ENCODE peak calls at places on chromosomes 12 and 14, in four cellular contexts. One of them, this sample, is unnamed.

GRCh38 chr12:105214670-105215375 is 21.2 kb downstream of the APPL2 start:
- DNase-seq in A549: no peak
- DNase-seq in AG04449: no peak
- DNase-seq in GM20000: no peak
- DNase-seq in this sample: no peak

GRCh38 chr14:54011001-54011400 is 54.4 kb upstream of the BMP4 start:
- DNase-seq in A549: no peak
- DNase-seq in AG04449: no peak
- DNase-seq in GM20000: no peak
- DNase-seq in this sample: no peak

GRCh38 chr14:59484611-59485174 is 376 bp downstream of the JKAMP start:
- DNase-seq in A549: no peak
- DNase-seq in AG04449: no peak
- DNase-seq in GM20000: no peak
- DNase-seq in this sample: no peak

GRCh38 chr12:95538002-95538401 is 13.3 kb downstream of the USP44 start:
- DNase-seq in A549: no peak
- DNase-seq in AG04449: no peak
- DNase-seq in GM20000: no peak
- DNase-seq in this sample: no peak

GRCh38 chr12:121811434-121812319 is 7.9 kb downstream of the SETD1B start:
- DNase-seq in A549: peak; percentile 70
- DNase-seq in AG04449: no peak
- DNase-seq in GM20000: peak; percentile 96
- DNase-seq in this sample: no peak

GRCh38 chr12:1800646-1801284 is 19.6 kb upstream of the LRTM2 start:
- DNase-seq in A549: peak; percentile 41
- DNase-seq in AG04449: no peak
- DNase-seq in GM20000: peak; percentile 71
- DNase-seq in this sample: no peak

GRCh38 chr12:116426391-116427136 is 132.6 kb upstream of the MAP1LC3B2 start:
- DNase-seq in A549: peak; percentile 97
- DNase-seq in AG04449: peak; percentile 96
- DNase-seq in GM20000: no peak
- DNase-seq in this sample: peak; percentile 89

GRCh38 chr14:69572634-69573135 is 2.0 kb downstream of the CCDC177 start:
- DNase-seq in A549: no peak
- DNase-seq in AG04449: no peak
- DNase-seq in GM20000: no peak
- DNase-seq in this sample: no peak

GRCh38 chr12:57838594-57839302 is 7.8 kb downstream of the CTDSP2 start:
- DNase-seq in A549: no peak
- DNase-seq in AG04449: no peak
- DNase-seq in GM20000: no peak
- DNase-seq in this sample: no peak

GRCh38 chr12:24012528-24012927 is 63.1 kb upstream of the SOX5 start:
- DNase-seq in A549: no peak
- DNase-seq in AG04449: no peak
- DNase-seq in GM20000: no peak
- DNase-seq in this sample: no peak

GRCh38 chr12:106251636-106252035 is 3.8 kb upstream of the CKAP4 start:
- DNase-seq in A549: no peak
- DNase-seq in AG04449: no peak
- DNase-seq in GM20000: no peak
- DNase-seq in this sample: no peak

GRCh38 chr14:58770501-58770982 is 132.8 kb downstream of the DACT1 start:
- DNase-seq in A549: no peak
- DNase-seq in AG04449: no peak
- DNase-seq in GM20000: no peak
- DNase-seq in this sample: no peak

GRCh38 chr12:468671-469389 is 9.1 kb downstream of the B4GALNT3 start:
- DNase-seq in A549: no peak
- DNase-seq in AG04449: no peak
- DNase-seq in GM20000: no peak
- DNase-seq in this sample: no peak

GRCh38 chr14:78446807-78447206 is 276.6 kb downstream of the NRXN3 start:
- DNase-seq in A549: no peak
- DNase-seq in AG04449: no peak
- DNase-seq in GM20000: no peak
- DNase-seq in this sample: no peak

GRCh38 chr14:100297320-100298300 is 8.6 kb downstream of the SLC25A29 start:
- DNase-seq in A549: no peak
- DNase-seq in AG04449: no peak
- DNase-seq in GM20000: peak; percentile 92
- DNase-seq in this sample: no peak

GRCh38 chr12:74899031-74899829 is 310.4 kb downstream of the KCNC2 start:
- DNase-seq in A549: no peak
- DNase-seq in AG04449: no peak
- DNase-seq in GM20000: no peak
- DNase-seq in this sample: no peak

GRCh38 chr14:95255487-95255886 is 64.2 kb downstream of the CLMN start:
- DNase-seq in A549: peak; percentile 81
- DNase-seq in AG04449: no peak
- DNase-seq in GM20000: peak; percentile 49
- DNase-seq in this sample: no peak

GRCh38 chr12:126506426-126507182 is 1441.4 kb downstream of the AACS start:
- DNase-seq in A549: no peak
- DNase-seq in AG04449: no peak
- DNase-seq in GM20000: no peak
- DNase-seq in this sample: no peak

GRCh38 chr14:90569201-90569600 is 172.4 kb downstream of the CALM1 start:
- DNase-seq in A549: no peak
- DNase-seq in AG04449: no peak
- DNase-seq in GM20000: no peak
- DNase-seq in this sample: no peak

GRCh38 chr14:77882098-77882497 is 82.2 kb downstream of the ADCK1 start:
- DNase-seq in A549: no peak
- DNase-seq in AG04449: no peak
- DNase-seq in GM20000: no peak
- DNase-seq in this sample: no peak

GRCh38 chr14:22557846-22558220 is 31.2 kb downstream of the DAD1 start:
- DNase-seq in A549: no peak
- DNase-seq in AG04449: no peak
- DNase-seq in GM20000: no peak
- DNase-seq in this sample: no peak

GRCh38 chr14:22555573-22556011 is 33.4 kb downstream of the DAD1 start:
- DNase-seq in A549: no peak
- DNase-seq in AG04449: no peak
- DNase-seq in GM20000: no peak
- DNase-seq in this sample: no peak

GRCh38 chr14:22554706-22555572 is 34.1 kb downstream of the DAD1 start:
- DNase-seq in A549: no peak
- DNase-seq in AG04449: no peak
- DNase-seq in GM20000: no peak
- DNase-seq in this sample: no peak

GRCh38 chr14:22556990-22557623 is 31.9 kb downstream of the DAD1 start:
- DNase-seq in A549: peak; percentile 80
- DNase-seq in AG04449: no peak
- DNase-seq in GM20000: peak; percentile 69
- DNase-seq in this sample: peak; percentile 49

DNA sequence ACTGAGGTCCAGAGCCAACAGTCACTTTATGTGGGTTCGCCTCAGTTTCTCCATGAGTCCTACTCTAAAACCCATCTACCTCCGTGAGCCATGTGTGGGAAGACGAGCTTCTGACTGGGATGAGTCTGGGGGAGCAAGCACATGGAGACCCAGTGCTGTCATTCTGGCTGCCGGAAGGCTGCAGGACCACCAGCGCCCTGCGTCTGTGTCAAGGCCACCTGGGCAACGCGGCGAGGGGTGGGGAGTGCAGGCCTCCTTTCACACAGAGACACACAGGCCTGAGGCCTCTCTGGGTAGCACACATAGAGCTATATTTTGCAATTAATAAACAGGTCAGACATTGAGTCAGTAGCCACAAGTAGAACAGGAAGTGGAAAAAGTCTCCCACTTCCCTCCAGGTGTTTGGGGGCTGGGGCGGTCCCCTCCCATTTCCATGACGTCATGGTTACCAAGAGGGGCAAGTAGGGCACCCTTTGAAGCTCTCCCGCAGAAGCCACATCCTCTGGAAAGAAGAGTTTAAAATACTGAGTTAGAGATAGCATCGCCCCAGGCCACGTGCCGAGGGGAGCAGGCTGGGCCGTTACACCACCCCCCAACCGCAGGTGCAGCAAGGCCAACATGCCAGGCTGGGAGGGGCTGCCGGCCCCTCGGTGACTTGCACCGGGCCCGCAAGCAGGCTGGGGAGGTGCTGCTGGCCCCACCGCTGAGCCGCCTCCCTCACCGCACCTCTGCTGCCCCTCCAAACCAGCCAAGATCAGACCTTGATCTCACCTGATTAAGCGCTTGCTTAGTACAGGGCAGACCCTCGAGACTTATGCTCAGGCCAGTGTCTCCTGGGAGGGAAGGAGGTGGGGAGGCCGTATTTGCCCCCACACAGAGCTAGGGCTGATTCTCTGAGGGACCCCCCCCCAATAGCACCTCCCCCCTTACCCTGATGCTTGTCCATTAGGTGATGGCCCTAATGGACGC is 32.7 kb downstream of the DAD1 start:
- DNase-seq in A549: no peak
- DNase-seq in AG04449: no peak
- DNase-seq in GM20000: peak; percentile 89
- DNase-seq in this sample: no peak
- TF ChIP-seq CTCF in A549: no peak
- TF ChIP-seq CTCF in AG04449: no peak
- TF ChIP-seq CTCF in GM20000: no peak
- TF ChIP-seq CTCF in this sample: no peak

GRCh38 chr12:11668611-11669010 is 19.1 kb downstream of the ETV6 start:
- DNase-seq in A549: no peak
- DNase-seq in AG04449: no peak
- DNase-seq in GM20000: no peak
- DNase-seq in this sample: no peak
- TF ChIP-seq CTCF in A549: no peak
- TF ChIP-seq CTCF in AG04449: no peak
- TF ChIP-seq CTCF in GM20000: no peak
- TF ChIP-seq CTCF in this sample: no peak

GRCh38 chr14:71704210-71704609 is 228.0 kb upstream of the RGS6 start:
- DNase-seq in A549: no peak
- DNase-seq in AG04449: no peak
- DNase-seq in GM20000: no peak
- DNase-seq in this sample: no peak

GRCh38 chr14:71703477-71703876 is 228.8 kb upstream of the RGS6 start:
- DNase-seq in A549: no peak
- DNase-seq in AG04449: no peak
- DNase-seq in GM20000: no peak
- DNase-seq in this sample: no peak

GRCh38 chr14:71702799-71703198 is 229.4 kb upstream of the RGS6 start:
- DNase-seq in A549: no peak
- DNase-seq in AG04449: no peak
- DNase-seq in GM20000: no peak
- DNase-seq in this sample: no peak

GRCh38 chr14:71701990-71702389 is 230.2 kb upstream of the RGS6 start:
- DNase-seq in A549: no peak
- DNase-seq in AG04449: no peak
- DNase-seq in GM20000: no peak
- DNase-seq in this sample: no peak

DNA sequence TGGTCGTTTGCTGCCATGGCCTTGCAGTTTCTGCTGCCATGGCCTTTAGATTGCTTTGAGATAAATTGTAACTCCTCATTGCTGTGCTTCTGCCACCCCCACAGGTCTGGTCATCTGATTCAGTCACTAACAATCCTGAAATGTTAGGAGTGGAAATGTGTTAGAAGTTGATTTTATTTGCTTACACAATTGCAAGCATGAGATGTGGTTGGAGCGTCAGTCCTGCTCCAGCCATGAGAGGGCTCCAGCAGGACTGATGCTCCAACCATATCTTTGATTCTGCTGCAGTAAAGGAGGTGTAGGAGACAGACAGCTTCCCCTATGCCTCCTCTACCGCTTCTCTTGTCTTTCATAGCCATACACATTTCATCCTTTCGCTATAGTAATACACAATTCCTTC is 226.8 kb upstream of the RGS6 start:
- DNase-seq in A549: no peak
- DNase-seq in AG04449: no peak
- DNase-seq in GM20000: no peak
- DNase-seq in this sample: no peak
- TF ChIP-seq CTCF in A549: no peak
- TF ChIP-seq CTCF in AG04449: no peak
- TF ChIP-seq CTCF in GM20000: no peak
- TF ChIP-seq CTCF in this sample: no peak

DNA sequence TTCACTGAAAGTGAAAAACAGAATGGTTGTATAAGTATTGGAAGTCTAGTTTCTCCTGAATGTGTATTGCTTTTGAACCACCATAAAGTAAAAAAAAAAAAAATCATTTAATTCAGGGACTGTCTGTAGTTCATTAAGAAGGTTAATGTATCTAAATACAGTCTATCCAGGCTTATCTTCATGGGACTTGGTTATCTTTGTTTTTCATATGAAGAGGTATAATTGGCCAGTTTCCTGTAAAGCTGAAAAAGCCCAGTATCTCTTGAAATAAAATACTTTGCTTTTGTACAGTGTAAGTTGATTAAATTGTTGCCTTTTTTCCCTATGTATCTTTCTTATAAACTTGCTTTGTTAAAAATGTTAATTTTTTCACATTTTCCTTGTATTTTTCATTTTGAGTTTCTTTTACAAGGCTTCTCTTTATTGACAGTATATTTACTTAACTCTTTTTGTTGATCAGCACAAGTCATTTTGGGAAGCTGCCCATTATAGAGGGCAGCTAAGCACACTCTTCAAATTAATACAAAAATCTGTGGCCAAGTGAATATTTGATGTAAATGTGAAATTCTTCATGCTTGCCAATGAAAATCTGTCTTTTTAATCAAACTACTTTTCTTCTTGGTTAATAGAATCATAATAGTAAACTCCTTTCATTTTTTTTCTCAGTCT is 156.0 kb downstream of the TMTC3 start:
- DNase-seq in A549: no peak
- DNase-seq in AG04449: no peak
- DNase-seq in GM20000: no peak
- DNase-seq in this sample: no peak
- TF ChIP-seq CTCF in A549: no peak
- TF ChIP-seq CTCF in AG04449: no peak
- TF ChIP-seq CTCF in GM20000: no peak
- TF ChIP-seq CTCF in this sample: no peak